ENCODE peak calls at places on chromosomes 5 and 9, in four cellular contexts. One of them, this sample, is unnamed.

GRCh38 chr5:4514067-4514648 is 626.0 kb upstream of the ADAMTS16 start:
- DNase-seq in H7: no peak
- DNase-seq in activated effector memory CD4-positive, alpha-beta T cell treated with Interleukin-2 at 50 U/mL for 16 hours: no peak
- DNase-seq in ureter: no peak
- DNase-seq in this sample: no peak

GRCh38 chr9:19946446-19947109 is 157.7 kb upstream of the SLC24A2 start:
- DNase-seq in H7: peak; percentile 50
- DNase-seq in activated effector memory CD4-positive, alpha-beta T cell treated with Interleukin-2 at 50 U/mL for 16 hours: no peak
- DNase-seq in ureter: no peak
- DNase-seq in this sample: no peak

GRCh38 chr9:127971357-127972315 is 9.2 kb downstream of the EEIG1 start:
- DNase-seq in H7: peak; percentile 85
- DNase-seq in activated effector memory CD4-positive, alpha-beta T cell treated with Interleukin-2 at 50 U/mL for 16 hours: no peak
- DNase-seq in ureter: no peak
- DNase-seq in this sample: peak; percentile 71

GRCh38 chr5:127298036-127298429 is 7.4 kb downstream of the MEGF10 start:
- DNase-seq in H7: no peak
- DNase-seq in activated effector memory CD4-positive, alpha-beta T cell treated with Interleukin-2 at 50 U/mL for 16 hours: no peak
- DNase-seq in ureter: no peak
- DNase-seq in this sample: no peak

GRCh38 chr9:137989999-137990715 is 112.6 kb downstream of the CACNA1B start:
- DNase-seq in H7: no peak
- DNase-seq in activated effector memory CD4-positive, alpha-beta T cell treated with Interleukin-2 at 50 U/mL for 16 hours: no peak
- DNase-seq in ureter: no peak
- DNase-seq in this sample: peak; percentile 41

GRCh38 chr5:71483355-71483754 is 27.9 kb downstream of the BDP1 start:
- DNase-seq in H7: no peak
- DNase-seq in activated effector memory CD4-positive, alpha-beta T cell treated with Interleukin-2 at 50 U/mL for 16 hours: no peak
- DNase-seq in ureter: no peak
- DNase-seq in this sample: no peak

GRCh38 chr5:148972958-148973357 is 89.9 kb downstream of the SH3TC2 start:
- DNase-seq in H7: no peak
- DNase-seq in activated effector memory CD4-positive, alpha-beta T cell treated with Interleukin-2 at 50 U/mL for 16 hours: no peak
- DNase-seq in ureter: no peak
- DNase-seq in this sample: no peak

GRCh38 chr9:19465571-19466267 is 56.9 kb downstream of the ACER2 start:
- DNase-seq in H7: no peak
- DNase-seq in activated effector memory CD4-positive, alpha-beta T cell treated with Interleukin-2 at 50 U/mL for 16 hours: no peak
- DNase-seq in ureter: no peak
- DNase-seq in this sample: no peak

GRCh38 chr9:83167126-83167525 is 104.2 kb upstream of the RASEF start:
- DNase-seq in H7: no peak
- DNase-seq in activated effector memory CD4-positive, alpha-beta T cell treated with Interleukin-2 at 50 U/mL for 16 hours: no peak
- DNase-seq in ureter: no peak
- DNase-seq in this sample: no peak

GRCh38 chr9:117906763-117907162 is 202.6 kb downstream of the TLR4 start:
- DNase-seq in H7: no peak
- DNase-seq in activated effector memory CD4-positive, alpha-beta T cell treated with Interleukin-2 at 50 U/mL for 16 hours: no peak
- DNase-seq in ureter: no peak
- DNase-seq in this sample: no peak

GRCh38 chr5:141303756-141304155 is at the start of gene SLC25A2:
- DNase-seq in H7: peak; percentile 21
- DNase-seq in activated effector memory CD4-positive, alpha-beta T cell treated with Interleukin-2 at 50 U/mL for 16 hours: no peak
- DNase-seq in ureter: no peak
- DNase-seq in this sample: no peak

GRCh38 chr9:136984464-136985026 is 1.8 kb downstream of the LCNL1 start:
- DNase-seq in H7: no peak
- DNase-seq in activated effector memory CD4-positive, alpha-beta T cell treated with Interleukin-2 at 50 U/mL for 16 hours: no peak
- DNase-seq in ureter: no peak
- DNase-seq in this sample: no peak

GRCh38 chr5:139104577-139105271 is 93.4 kb downstream of the SIL1 start:
- DNase-seq in H7: no peak
- DNase-seq in activated effector memory CD4-positive, alpha-beta T cell treated with Interleukin-2 at 50 U/mL for 16 hours: no peak
- DNase-seq in ureter: peak; percentile 76
- DNase-seq in this sample: peak; percentile 87

GRCh38 chr9:115765060-115765459 is 388.5 kb upstream of the PAPPA start:
- DNase-seq in H7: no peak
- DNase-seq in activated effector memory CD4-positive, alpha-beta T cell treated with Interleukin-2 at 50 U/mL for 16 hours: no peak
- DNase-seq in ureter: no peak
- DNase-seq in this sample: no peak

GRCh38 chr5:87853541-87853940 is 415.1 kb downstream of the TMEM161B start:
- DNase-seq in H7: no peak
- DNase-seq in activated effector memory CD4-positive, alpha-beta T cell treated with Interleukin-2 at 50 U/mL for 16 hours: no peak
- DNase-seq in ureter: no peak
- DNase-seq in this sample: no peak